ENCODE peak calls at places on chromosomes 3 and 15, in eight cellular contexts. U is gastrocnemius medialis; H is tibial artery; M is uterus; Q is CD8-positive, alpha-beta T cell; I is thoracic aorta; C is aorta; A is iPS DF 6.9. E is an unnamed sample.
A peak's percentile ranks its signal among the peaks of the same experiment; 100 is the strongest.

GRCh38 chr3:157493627-157494550 is 9.3 kb downstream of the VEPH1 start:
- DNase-seq in C (no peak), I (no peak), A (no peak), M (no peak), Q (no peak), H (no peak), U (no peak), E (no peak)

GRCh38 chr3:153640689-153641308 is 478.8 kb downstream of the RAP2B start:
- DNase-seq in A (no peak), M (no peak), H (no peak), I (no peak), U (no peak), C (no peak), Q (no peak), E (no peak)

GRCh38 chr3:50474717-50475116 is 28.7 kb downstream of the CACNA2D2 start:
- DNase-seq in C (no peak), H (no peak), A (no peak), M (no peak), I (peak; percentile 13), Q (no peak), U (no peak), E (no peak)

GRCh38 chr3:35597490-35597889 is 41.8 kb upstream of the ARPP21 start:
- DNase-seq in A (no peak), Q (no peak), M (no peak), I (no peak), H (no peak), C (no peak), U (no peak), E (no peak)

GRCh38 chr15:48360841-48361240 is 29.6 kb downstream of the DUT start:
- DNase-seq in M (no peak), C (no peak), U (no peak), Q (no peak), H (no peak), A (no peak), I (no peak), E (no peak)

GRCh38 chr3:16907245-16907644 is 22.5 kb downstream of the PLCL2 start:
- DNase-seq in Q (no peak), I (no peak), A (no peak), M (no peak), U (no peak), C (no peak), H (no peak), E (no peak)

GRCh38 chr15:40743921-40744809 is 10.9 kb downstream of the RMDN3 start:
- DNase-seq in U (no peak), I (no peak), A (no peak), H (no peak), M (no peak), C (peak; percentile 53), Q (peak; percentile 23), E (no peak)

GRCh38 chr3:99767341-99767740 is 50.3 kb upstream of the CMSS1 start:
- DNase-seq in A (no peak), H (no peak), C (no peak), Q (no peak), U (no peak), M (no peak), I (no peak), E (no peak)

GRCh38 chr15:79978694-79979519 is 7.9 kb upstream of the BCL2A1 start:
- DNase-seq in U (no peak), H (no peak), C (no peak), A (no peak), Q (no peak), I (no peak), M (no peak), E (no peak)

GRCh38 chr3:157527471-157527881 is 24.3 kb upstream of the VEPH1 start:
- DNase-seq in M (no peak), U (no peak), C (no peak), H (no peak), I (no peak), A (no peak), Q (no peak), E (no peak)

GRCh38 chr3:107604057-107604802 is 81.5 kb downstream of the BBX start:
- DNase-seq in Q (no peak), M (no peak), A (no peak), C (no peak), U (no peak), I (no peak), H (no peak), E (no peak)

GRCh38 chr15:24752354-24752753 is 76.8 kb downstream of the NPAP1 start:
- DNase-seq in A (no peak), U (no peak), C (no peak), Q (no peak), I (no peak), H (no peak), M (no peak), E (no peak)

GRCh38 chr3:106457278-106458210 is 588.7 kb upstream of the CBLB start:
- DNase-seq in Q (no peak), I (no peak), A (no peak), M (no peak), U (peak; percentile 91), H (peak; percentile 84), C (peak; percentile 69), E (peak; percentile 78)

GRCh38 chr3:142947352-142947751 is 16.1 kb downstream of the PAQR9 start:
- DNase-seq in M (no peak), Q (no peak), U (no peak), H (no peak), I (no peak), C (no peak), A (no peak), E (peak; percentile 47)

GRCh38 chr15:88072598-88073385 is 183.7 kb downstream of the NTRK3 start:
- DNase-seq in A (no peak), M (no peak), C (no peak), I (no peak), U (no peak), Q (no peak), H (no peak), E (no peak)

GRCh38 chr15:74790080-74790916 is 8.4 kb downstream of the CSK start:
- DNase-seq in I (no peak), M (peak; percentile 72), H (peak; percentile 77), U (no peak), C (peak; percentile 93), A (no peak), Q (no peak), E (peak; percentile 74)

GRCh38 chr3:124514681-124515080 is 215.6 kb upstream of the UMPS start:
- DNase-seq in A (no peak), H (no peak), M (no peak), I (no peak), C (no peak), U (no peak), Q (no peak), E (no peak)
- H3K27ac ChIP-seq in A (no peak overlapping the region), H (no peak overlapping the region), M (no peak overlapping the region), I (no peak overlapping the region), C (no peak overlapping the region), U (no peak overlapping the region), Q (no peak overlapping the region), E (no peak overlapping the region)

GRCh38 chr15:39591141-39591895 is 10.4 kb downstream of the THBS1 start:
- DNase-seq in U (no peak), Q (no peak), C (no peak), M (no peak), I (no peak), H (no peak), A (no peak), E (no peak)

GRCh38 chr15:39589193-39589814 is 8.4 kb downstream of the THBS1 start:
- DNase-seq in M (no peak), A (no peak), U (no peak), I (no peak), C (no peak), H (no peak), Q (no peak), E (no peak)

GRCh38 chr15:39591896-39592315 is 11.0 kb downstream of the THBS1 start:
- DNase-seq in H (no peak), U (no peak), M (no peak), C (no peak), A (no peak), I (no peak), Q (no peak), E (no peak)

GRCh38 chr15:39588531-39589192 is 7.8 kb downstream of the THBS1 start:
- DNase-seq in H (no peak), C (no peak), Q (no peak), A (no peak), M (no peak), I (no peak), U (no peak), E (no peak)

DNA sequence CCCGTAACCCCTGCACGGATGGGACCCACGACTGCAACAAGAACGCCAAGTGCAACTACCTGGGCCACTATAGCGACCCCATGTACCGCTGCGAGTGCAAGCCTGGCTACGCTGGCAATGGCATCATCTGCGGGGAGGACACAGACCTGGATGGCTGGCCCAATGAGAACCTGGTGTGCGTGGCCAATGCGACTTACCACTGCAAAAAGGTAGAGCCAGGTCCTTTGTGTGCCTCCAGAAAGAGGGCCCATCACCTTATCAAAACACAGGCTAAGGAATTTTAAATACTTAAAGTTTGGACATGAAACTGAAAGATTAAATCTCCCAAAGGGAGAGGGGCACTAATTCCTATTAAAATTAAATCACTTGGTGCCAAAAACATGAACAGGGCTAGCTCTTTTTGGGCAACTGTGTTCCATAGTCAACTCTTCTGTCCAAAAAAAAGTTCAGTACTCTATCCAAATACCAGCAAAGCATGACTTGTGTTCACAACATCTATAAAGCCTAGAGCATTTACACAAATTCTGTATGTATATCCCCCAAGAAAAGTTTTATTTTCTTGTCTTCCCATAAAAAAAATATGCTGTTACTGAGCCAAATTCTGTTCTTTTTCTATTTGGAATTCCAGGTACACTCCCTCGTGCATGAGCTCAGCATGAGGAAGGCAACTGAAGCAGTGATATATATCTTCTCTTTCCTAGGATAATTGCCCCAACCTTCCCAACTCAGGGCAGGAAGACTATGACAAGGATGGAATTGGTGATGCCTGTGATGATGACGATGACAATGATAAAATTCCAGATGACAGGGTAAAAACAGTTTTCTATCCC is 9.2 kb downstream of the THBS1 start:
- DNase-seq in C (no peak), M (no peak), A (no peak), Q (no peak), I (no peak), U (no peak), H (no peak), E (no peak)
- H3K27ac ChIP-seq in C (no peak overlapping the region), M (no peak overlapping the region), A (no peak overlapping the region), Q (no peak overlapping the region), I (no peak overlapping the region), U (no peak overlapping the region), H (no peak overlapping the region), E (no peak overlapping the region)

DNA sequence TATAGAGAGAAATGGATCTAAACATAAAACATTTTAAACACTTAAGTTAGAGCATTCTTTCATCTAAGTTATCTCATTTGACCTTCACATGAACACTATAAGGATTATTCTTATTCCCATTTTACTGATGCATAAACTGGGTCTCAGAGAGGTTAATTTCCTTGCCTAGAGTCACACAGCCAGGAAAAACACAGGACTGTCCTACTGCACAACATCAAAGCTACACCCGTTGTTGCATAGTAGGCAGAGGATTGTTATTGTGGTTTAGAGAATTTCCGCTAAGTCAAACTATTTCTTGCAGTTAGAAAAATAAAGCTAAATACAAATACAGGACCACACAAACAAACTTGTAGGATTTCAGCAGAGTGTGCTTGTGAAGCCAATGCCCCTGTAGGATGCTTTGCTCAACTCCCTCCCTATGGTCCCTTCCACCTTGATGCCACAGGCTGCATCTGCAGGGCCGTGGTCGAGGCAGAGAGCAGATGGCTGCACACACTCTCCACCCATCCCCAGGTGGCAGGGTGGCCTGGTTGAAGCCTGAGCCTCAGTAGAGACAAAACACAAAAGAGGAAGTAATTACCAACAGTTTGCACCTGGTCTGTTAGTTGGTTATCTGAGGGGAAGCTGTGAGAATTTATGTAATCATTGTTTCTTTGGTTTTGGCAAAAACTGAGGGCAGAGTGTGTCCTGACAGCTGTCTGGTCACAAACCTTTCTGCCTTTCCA is 41.1 kb upstream of the SKOR1 start:
- DNase-seq in I (no peak), Q (no peak), A (no peak), U (no peak), M (no peak), C (no peak), H (no peak), E (no peak)
- H3K27ac ChIP-seq in I (no peak overlapping the region), Q (no peak overlapping the region), A (no peak overlapping the region), U (no peak overlapping the region), M (no peak overlapping the region), C (no peak overlapping the region), H (no peak overlapping the region), E (no peak overlapping the region)

GRCh38 chr3:11434017-11434526 is 161.9 kb downstream of the ATG7 start:
- DNase-seq in U (peak; percentile 39), Q (no peak), H (peak; percentile 86), I (peak; percentile 9), A (no peak), C (peak; percentile 73), M (peak; percentile 75), E (peak; percentile 51)
- H3K27ac ChIP-seq in U (peak overlapping the region; percentile 26), Q (no peak overlapping the region), H (peak overlapping the region; percentile 70), I (peak overlapping the region; percentile 74), A (no peak overlapping the region), C (no peak overlapping the region), M (peak overlapping the region; percentile 95), E (peak overlapping the region; percentile 8)